ENCODE peak calls at places on chromosomes 2 and 18, in seven cellular contexts. B is A549, P is K562, S is HCT116, E is SK-N-SH, K is GM23338, U is HL-60. H is an unnamed sample.

GRCh38 chr2:28896906-28897305 is 2.4 kb downstream of the WDR43 start:
- DNase-seq in B (peak), P (no peak), S (no peak), E (no peak), K (peak), U (no peak), H (no peak)

GRCh38 chr2:171160630-171161424 is at the start of gene TLK1:
- DNase-seq in B (peak), P (peak), S (peak), E (peak), K (peak), U (peak), H (no peak)

GRCh38 chr18:23918395-23919032 is 96.0 kb upstream of the TTC39C start:
- DNase-seq in B (peak), P (peak), S (peak), E (peak), K (peak), U (peak), H (peak)

GRCh38 chr2:174697267-174697666 is 67.0 kb downstream of the CHRNA1 start:
- DNase-seq in B (peak), P (peak), S (peak), E (peak), K (peak), U (no peak), H (peak)

GRCh38 chr2:105187531-105187930 is 54.0 kb upstream of the GPR45 start:
- DNase-seq in B (no peak), P (no peak), S (no peak), E (no peak), K (no peak), U (no peak), H (no peak)

GRCh38 chr18:44988821-44989587 is 308.3 kb downstream of the SETBP1 start:
- DNase-seq in B (no peak), P (no peak), S (no peak), E (no peak), K (no peak), U (no peak), H (no peak)

GRCh38 chr2:205590759-205591158 is 91.5 kb upstream of the NRP2 start:
- DNase-seq in B (no peak), P (no peak), S (no peak), E (no peak), K (no peak), U (no peak), H (no peak)

GRCh38 chr2:22694856-22695255 is 690.1 kb upstream of the KLHL29 start:
- DNase-seq in B (no peak), P (no peak), S (no peak), E (no peak), K (peak), U (no peak), H (no peak)

GRCh38 chr2:121505005-121505404 is 25.7 kb upstream of the RNU4ATAC start:
- DNase-seq in B (peak), P (no peak), S (no peak), E (no peak), K (no peak), U (no peak), H (no peak)

GRCh38 chr2:170147576-170147975 is 30.4 kb upstream of the MYO3B start:
- DNase-seq in B (no peak), P (no peak), S (no peak), E (no peak), K (no peak), U (no peak), H (no peak)

GRCh38 chr18:54220406-54220805 is 4.1 kb downstream of the MBD2 start:
- DNase-seq in B (no peak), P (no peak), S (no peak), E (no peak), K (no peak), U (no peak), H (no peak)

GRCh38 chr2:238945433-238946150 is 97.7 kb downstream of the TWIST2 start:
- DNase-seq in B (peak), P (peak), S (peak), E (no peak), K (peak), U (no peak), H (no peak)

GRCh38 chr2:218981390-218982311 is 3.3 kb downstream of the FEV start:
- DNase-seq in B (peak), P (no peak), S (no peak), E (peak), K (peak), U (no peak), H (no peak)

GRCh38 chr2:126635281-126635680 is 20.7 kb upstream of the GYPC start:
- DNase-seq in B (no peak), P (no peak), S (no peak), E (no peak), K (no peak), U (no peak), H (no peak)

GRCh38 chr18:60649816-60650215 is 277.2 kb upstream of the MC4R start:
- DNase-seq in B (no peak), P (no peak), S (no peak), E (no peak), K (no peak), U (no peak), H (no peak)

GRCh38 chr2:201904529-201905420 is 98.4 kb downstream of the CDK15 start:
- DNase-seq in B (no peak), P (no peak), S (no peak), E (no peak), K (peak), U (no peak), H (no peak)

GRCh38 chr2:193502363-193503035 is 1307.8 kb upstream of the TMEFF2 start:
- DNase-seq in B (no peak), P (peak), S (no peak), E (no peak), K (peak), U (no peak), H (no peak)

GRCh38 chr2:25286025-25286400 is 55.7 kb downstream of the DNMT3A start:
- DNase-seq in B (no peak), P (no peak), S (no peak), E (peak), K (peak), U (no peak), H (no peak)

GRCh38 chr18:46155652-46156051 is 51.5 kb downstream of the HAUS1 start:
- DNase-seq in B (peak), P (no peak), S (no peak), E (no peak), K (no peak), U (no peak), H (no peak)

GRCh38 chr2:55862269-55862668 is 61.3 kb downstream of the EFEMP1 start:
- DNase-seq in B (peak), P (no peak), S (no peak), E (no peak), K (no peak), U (no peak), H (no peak)

GRCh38 chr2:220434365-220434764 is 806.9 kb downstream of the SLC4A3 start:
- DNase-seq in B (peak), P (no peak), S (no peak), E (no peak), K (no peak), U (no peak), H (no peak)

GRCh38 chr2:96873651-96874096 is 3.8 kb upstream of the SEMA4C start:
- DNase-seq in B (no peak), P (no peak), S (no peak), E (no peak), K (no peak), U (no peak), H (no peak)

GRCh38 chr2:202237787-202238233 is 587 bp downstream of the SUMO1 start:
- DNase-seq in B (peak), P (no peak), S (no peak), E (peak), K (peak), U (no peak), H (no peak)

GRCh38 chr2:88656690-88657089 is 29.4 kb upstream of the EIF2AK3 start:
- DNase-seq in B (no peak), P (no peak), S (no peak), E (no peak), K (no peak), U (no peak), H (no peak)

GRCh38 chr2:240509667-240510512 is 47.9 kb downstream of the ANKMY1 start:
- DNase-seq in B (no peak), P (no peak), S (no peak), E (peak), K (no peak), U (no peak), H (no peak)

GRCh38 chr2:201984800-201985525 is 48.7 kb upstream of the FZD7 start:
- DNase-seq in B (no peak), P (no peak), S (no peak), E (peak), K (peak), U (no peak), H (no peak)

GRCh38 chr2:96608459-96609455 is 29.4 kb downstream of the KANSL3 start:
- DNase-seq in B (peak), P (no peak), S (no peak), E (no peak), K (no peak), U (no peak), H (peak)

DNA sequence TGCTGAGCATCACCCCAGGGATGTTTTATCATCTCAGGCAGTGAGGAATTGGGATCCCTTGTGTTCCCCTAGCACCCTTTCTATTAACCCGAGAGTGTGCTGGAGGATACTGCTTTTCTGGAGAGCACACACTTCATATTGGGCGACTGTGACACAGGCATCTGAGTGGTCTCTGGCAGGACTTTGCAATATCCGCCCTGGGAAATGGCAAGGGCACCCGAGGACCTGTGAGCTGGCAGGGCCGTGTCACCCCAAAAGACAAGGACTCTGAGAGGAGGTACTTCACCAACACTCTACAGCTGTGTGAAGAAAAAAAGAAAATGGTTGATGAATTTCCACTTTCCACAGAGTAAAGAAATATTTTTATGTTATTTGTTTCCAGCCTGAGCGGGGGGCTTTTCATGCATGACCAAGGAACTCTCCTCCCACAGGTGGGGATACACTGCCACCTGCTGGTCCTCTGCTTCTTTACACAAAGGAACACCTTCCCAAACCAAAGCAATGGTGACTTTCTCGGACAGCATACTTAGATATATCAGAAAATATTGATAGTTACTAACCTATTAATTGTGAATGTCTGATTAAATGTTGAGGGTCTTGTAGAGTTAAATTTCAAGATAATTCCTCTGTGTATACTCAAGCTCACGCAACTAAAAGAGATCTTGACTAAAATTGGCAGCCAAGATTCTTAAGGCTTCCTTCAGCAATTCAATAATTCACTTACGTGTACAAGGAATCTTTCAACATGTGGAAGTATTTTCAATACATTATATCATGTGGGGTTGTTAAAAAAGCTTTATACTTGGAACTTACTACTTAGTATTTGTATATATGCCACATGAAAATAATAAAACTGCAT is 45.9 kb upstream of the REG3G start:
- DNase-seq in B (peak), P (peak), S (no peak), E (peak), K (peak), U (peak), H (peak)
- TF ChIP-seq REST in B (no peak), P (no peak), S (no peak), E (no peak), K (no peak), U (no peak), H (no peak)

DNA sequence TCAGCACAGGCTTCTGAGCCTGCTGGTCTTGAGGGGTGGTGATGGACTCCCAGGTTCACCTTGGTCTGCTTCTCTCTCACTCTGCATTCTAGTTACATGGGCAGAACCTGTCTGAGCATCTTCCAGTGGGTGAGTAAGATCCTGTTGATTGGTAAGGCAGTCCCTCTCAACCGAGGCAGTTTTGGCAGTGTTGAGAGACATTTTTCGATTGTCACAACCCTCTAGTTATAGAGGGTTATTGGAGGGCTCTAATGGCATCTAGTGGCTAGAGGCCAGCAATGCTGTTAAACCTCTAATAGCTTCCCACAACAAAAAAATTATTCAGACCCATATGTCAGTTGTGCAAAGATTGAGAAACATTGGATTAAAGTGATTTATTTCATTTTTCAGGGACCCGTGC is 9.3 kb upstream of the MGAT5 start:
- DNase-seq in B (no peak), P (no peak), S (no peak), E (no peak), K (no peak), U (no peak), H (no peak)
- H3K4me3 ChIP-seq in B (no peak), P (no peak), S (no peak), E (no peak), K (no peak), U (no peak), H (no peak)

GRCh38 chr18:6015364-6015763 is 120.0 kb upstream of the TMEM200C start:
- DNase-seq in B (no peak), P (no peak), S (no peak), E (no peak), K (no peak), U (no peak), H (no peak)

GRCh38 chr18:6004683-6005082 is 109.4 kb upstream of the TMEM200C start:
- DNase-seq in B (no peak), P (no peak), S (no peak), E (no peak), K (no peak), U (no peak), H (no peak)

GRCh38 chr18:6013101-6013790 is 117.9 kb upstream of the TMEM200C start:
- DNase-seq in B (no peak), P (no peak), S (no peak), E (no peak), K (no peak), U (no peak), H (no peak)

GRCh38 chr18:6009751-6010150 is 114.4 kb upstream of the TMEM200C start:
- DNase-seq in B (no peak), P (no peak), S (no peak), E (no peak), K (no peak), U (no peak), H (no peak)

GRCh38 chr18:6010284-6010683 is 115.0 kb upstream of the TMEM200C start:
- DNase-seq in B (no peak), P (no peak), S (no peak), E (no peak), K (no peak), U (no peak), H (no peak)
- TF ChIP-seq CTCF in B (no peak), P (no peak), S (no peak), E (no peak), K (no peak), U (no peak), H (no peak)

GRCh38 chr2:95208101-95208500 is 780 bp downstream of the ZNF892 start:
- DNase-seq in B (no peak), P (no peak), S (no peak), E (no peak), K (no peak), U (no peak), H (no peak)
- TF ChIP-seq REST in B (no peak), P (no peak), S (no peak), E (no peak), K (no peak), U (no peak), H (no peak)

GRCh38 chr2:71071681-71072398 is 3.4 kb downstream of the NAGK start:
- DNase-seq in B (no peak), P (no peak), S (no peak), E (no peak), K (peak), U (peak), H (no peak)
- H3K4me3 ChIP-seq in B (no peak), P (no peak), S (no peak), E (no peak), K (no peak), U (no peak), H (no peak)

GRCh38 chr2:173210270-173211196 is 134.9 kb downstream of the MAP3K20 start:
- DNase-seq in B (peak), P (peak), S (peak), E (peak), K (peak), U (peak), H (peak)
- TF ChIP-seq CTCF in B (peak), P (peak), S (peak), E (peak), K (peak), U (peak), H (peak)

DNA sequence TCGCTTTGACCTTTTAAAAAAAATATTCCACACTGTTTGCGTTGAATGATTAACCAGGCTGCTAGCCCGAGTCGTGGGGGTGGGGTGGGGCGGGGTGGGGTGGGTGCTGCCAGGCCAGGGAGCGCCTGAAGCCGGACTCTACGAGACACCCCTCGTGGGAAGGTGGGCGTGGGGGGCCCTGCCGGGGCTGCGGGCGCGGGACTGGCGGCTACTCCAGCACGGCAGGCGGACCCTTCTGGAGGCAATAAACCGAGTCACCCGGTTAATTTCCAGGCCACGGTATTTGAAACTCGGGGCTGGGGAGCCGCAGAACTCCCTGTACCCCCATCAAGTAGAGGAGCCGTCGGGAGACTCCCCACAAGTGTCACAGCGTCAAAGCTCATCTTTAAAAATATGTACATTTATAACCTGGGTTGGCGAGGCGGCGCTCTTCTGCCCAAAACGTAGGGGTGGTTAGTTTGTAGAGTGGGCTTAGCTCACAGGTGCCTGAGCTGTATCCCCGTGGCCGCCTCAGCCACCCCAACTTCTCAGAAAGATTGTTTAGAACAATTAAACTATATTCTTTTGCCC is 1.2 kb downstream of the B3GNT2 start:
- DNase-seq in B (no peak), P (peak), S (no peak), E (peak), K (no peak), U (no peak), H (no peak)
- TF ChIP-seq REST in B (no peak), P (no peak), S (no peak), E (no peak), K (no peak), U (no peak), H (no peak)

GRCh38 chr2:40512246-40512645 is 60.4 kb upstream of the SLC8A1 start:
- DNase-seq in B (no peak), P (no peak), S (no peak), E (no peak), K (no peak), U (no peak), H (no peak)
- H3K4me3 ChIP-seq in B (no peak), P (no peak), S (no peak), E (no peak), K (no peak), U (peak), H (no peak)

GRCh38 chr2:223779877-223780276 is 57.5 kb downstream of the AP1S3 start:
- DNase-seq in B (peak), P (peak), S (peak), E (peak), K (peak), U (no peak), H (no peak)
- TF ChIP-seq CTCF in B (peak), P (peak), S (peak), E (peak), K (peak), U (peak), H (peak)

GRCh38 chr18:75106746-75107145 is 102.2 kb downstream of the PTGR3 start:
- DNase-seq in B (no peak), P (no peak), S (no peak), E (no peak), K (no peak), U (no peak), H (no peak)
- TF ChIP-seq REST in B (no peak), P (no peak), S (no peak), E (no peak), K (no peak), U (no peak), H (no peak)

H was measured in Panc1.